ENCODE peak calls at places on chromosomes 16 and 17, in seven cellular contexts. One of them, this sample, is unnamed.

GRCh38 chr17:60315650-60316049 is 76.3 kb downstream of the USP32 start:
- DNase-seq in IMR-90: no peak
- DNase-seq in NB4: peak; percentile 37
- DNase-seq in uterus: no peak
- DNase-seq in adrenal gland: no peak
- DNase-seq in astrocyte of the cerebellum: no peak
- DNase-seq in neural crest cell: no peak
- DNase-seq in this sample: no peak

GRCh38 chr16:47885489-47885888 is 270.3 kb downstream of the ABCC12 start:
- DNase-seq in neural crest cell: no peak
- DNase-seq in uterus: no peak
- DNase-seq in IMR-90: no peak
- DNase-seq in astrocyte of the cerebellum: no peak
- DNase-seq in adrenal gland: no peak
- DNase-seq in NB4: no peak
- DNase-seq in this sample: no peak

GRCh38 chr17:43170140-43170765 is 761 bp upstream of the NBR1 start:
- DNase-seq in NB4: peak; percentile 95
- DNase-seq in uterus: peak; percentile 93
- DNase-seq in IMR-90: peak; percentile 95
- DNase-seq in astrocyte of the cerebellum: peak; percentile 93
- DNase-seq in neural crest cell: peak; percentile 53
- DNase-seq in adrenal gland: peak; percentile 87
- DNase-seq in this sample: peak; percentile 87

GRCh38 chr17:50834786-50835562 is 412 bp upstream of the WFIKKN2 start:
- DNase-seq in IMR-90: peak; percentile 39
- DNase-seq in adrenal gland: no peak
- DNase-seq in astrocyte of the cerebellum: no peak
- DNase-seq in neural crest cell: no peak
- DNase-seq in uterus: no peak
- DNase-seq in NB4: no peak
- DNase-seq in this sample: no peak

GRCh38 chr17:57257911-57258885 is 1.9 kb downstream of the MSI2 start:
- DNase-seq in neural crest cell: no peak
- DNase-seq in uterus: no peak
- DNase-seq in IMR-90: no peak
- DNase-seq in adrenal gland: no peak
- DNase-seq in astrocyte of the cerebellum: no peak
- DNase-seq in NB4: peak; percentile 27
- DNase-seq in this sample: no peak

GRCh38 chr17:63274156-63274555 is 171.9 kb downstream of the CYB561 start:
- DNase-seq in astrocyte of the cerebellum: no peak
- DNase-seq in NB4: no peak
- DNase-seq in neural crest cell: no peak
- DNase-seq in IMR-90: peak; percentile 89
- DNase-seq in uterus: no peak
- DNase-seq in adrenal gland: no peak
- DNase-seq in this sample: no peak

GRCh38 chr16:28491080-28491969 is 549 bp downstream of the CLN3 start:
- DNase-seq in IMR-90: no peak
- DNase-seq in uterus: peak; percentile 48
- DNase-seq in neural crest cell: peak; percentile 41
- DNase-seq in NB4: peak; percentile 79
- DNase-seq in adrenal gland: peak; percentile 58
- DNase-seq in astrocyte of the cerebellum: no peak
- DNase-seq in this sample: no peak

GRCh38 chr17:76544123-76544915 is 4.5 kb downstream of the PRCD start:
- DNase-seq in astrocyte of the cerebellum: no peak
- DNase-seq in uterus: no peak
- DNase-seq in adrenal gland: peak; percentile 68
- DNase-seq in NB4: peak; percentile 29
- DNase-seq in neural crest cell: no peak
- DNase-seq in IMR-90: no peak
- DNase-seq in this sample: no peak

GRCh38 chr16:58120216-58120615 is 9.0 kb downstream of the CFAP20 start:
- DNase-seq in uterus: no peak
- DNase-seq in NB4: no peak
- DNase-seq in neural crest cell: no peak
- DNase-seq in IMR-90: no peak
- DNase-seq in astrocyte of the cerebellum: no peak
- DNase-seq in adrenal gland: no peak
- DNase-seq in this sample: no peak

GRCh38 chr17:40318835-40319332 is 9.9 kb downstream of the RARA start:
- DNase-seq in adrenal gland: peak; percentile 43
- DNase-seq in IMR-90: no peak
- DNase-seq in astrocyte of the cerebellum: no peak
- DNase-seq in neural crest cell: no peak
- DNase-seq in NB4: peak; percentile 60
- DNase-seq in uterus: peak; percentile 41
- DNase-seq in this sample: no peak
- TF ChIP-seq CTCF in adrenal gland: no peak
- TF ChIP-seq CTCF in IMR-90: peak; percentile 16
- TF ChIP-seq CTCF in astrocyte of the cerebellum: peak; percentile 30
- TF ChIP-seq CTCF in neural crest cell: no peak
- TF ChIP-seq CTCF in NB4: peak; percentile 18
- TF ChIP-seq CTCF in uterus: peak; percentile 24
- TF ChIP-seq CTCF in this sample: no peak

GRCh38 chr16:8173111-8173644 is 417.1 kb downstream of the TMEM114 start:
- DNase-seq in astrocyte of the cerebellum: no peak
- DNase-seq in NB4: peak; percentile 81
- DNase-seq in uterus: no peak
- DNase-seq in IMR-90: peak; percentile 28
- DNase-seq in neural crest cell: peak; percentile 75
- DNase-seq in adrenal gland: peak; percentile 57
- DNase-seq in this sample: no peak
- TF ChIP-seq CTCF in astrocyte of the cerebellum: peak; percentile 57
- TF ChIP-seq CTCF in NB4: peak; percentile 89
- TF ChIP-seq CTCF in uterus: peak; percentile 47
- TF ChIP-seq CTCF in IMR-90: peak; percentile 39
- TF ChIP-seq CTCF in neural crest cell: peak; percentile 98
- TF ChIP-seq CTCF in adrenal gland: peak; percentile 74
- TF ChIP-seq CTCF in this sample: peak; percentile 26

GRCh38 chr16:77965346-77965745 is 57.0 kb upstream of the CLEC3A start:
- DNase-seq in uterus: no peak
- DNase-seq in neural crest cell: no peak
- DNase-seq in adrenal gland: no peak
- DNase-seq in IMR-90: no peak
- DNase-seq in astrocyte of the cerebellum: no peak
- DNase-seq in NB4: no peak
- DNase-seq in this sample: no peak
- TF ChIP-seq CTCF in uterus: no peak
- TF ChIP-seq CTCF in neural crest cell: no peak
- TF ChIP-seq CTCF in adrenal gland: no peak
- TF ChIP-seq CTCF in IMR-90: no peak
- TF ChIP-seq CTCF in astrocyte of the cerebellum: no peak
- TF ChIP-seq CTCF in NB4: no peak
- TF ChIP-seq CTCF in this sample: no peak

DNA sequence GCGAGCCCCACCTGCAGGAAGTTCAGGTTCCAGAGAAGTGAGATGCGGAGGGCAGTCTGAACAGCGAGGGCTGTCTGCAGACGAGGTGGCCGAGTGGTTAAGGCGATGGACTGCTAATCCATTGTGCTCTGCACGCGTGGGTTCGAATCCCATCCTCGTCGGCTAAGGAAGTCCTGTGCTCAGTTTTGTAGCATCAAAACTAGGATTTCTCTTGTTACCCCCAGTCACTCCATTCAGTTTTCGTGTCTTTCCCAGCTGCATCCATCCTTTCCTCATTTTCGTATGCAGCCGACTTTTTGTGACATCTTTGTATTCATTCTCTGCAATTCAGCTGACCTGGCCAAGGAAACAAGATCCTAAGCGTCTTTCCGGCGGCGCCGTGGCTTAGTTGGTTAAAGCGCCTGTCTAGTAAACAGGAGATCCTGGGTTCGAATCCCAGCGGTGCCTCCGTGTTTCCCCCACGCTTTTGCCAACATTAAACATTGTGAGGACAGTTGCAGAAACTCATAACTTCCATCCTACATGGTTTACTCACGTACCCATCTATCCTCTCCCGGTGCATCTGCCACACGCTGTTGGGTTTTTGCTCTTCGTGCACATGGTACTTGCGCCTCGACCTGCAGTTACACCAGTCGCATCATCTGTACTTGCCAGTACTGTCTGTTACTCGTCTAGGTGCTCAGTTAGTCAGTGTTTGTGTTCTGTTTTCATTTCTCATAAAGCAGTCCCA is 3.0 kb downstream of the BORCS6 start:
- DNase-seq in uterus: peak; percentile 97
- DNase-seq in astrocyte of the cerebellum: peak; percentile 91
- DNase-seq in adrenal gland: peak; percentile 92
- DNase-seq in IMR-90: peak; percentile 97
- DNase-seq in neural crest cell: peak; percentile 99
- DNase-seq in NB4: peak; percentile 88
- DNase-seq in this sample: peak; percentile 81
- TF ChIP-seq CTCF in uterus: peak; percentile 63
- TF ChIP-seq CTCF in astrocyte of the cerebellum: peak; percentile 45
- TF ChIP-seq CTCF in adrenal gland: no peak
- TF ChIP-seq CTCF in IMR-90: peak; percentile 39
- TF ChIP-seq CTCF in neural crest cell: peak; percentile 53
- TF ChIP-seq CTCF in NB4: no peak
- TF ChIP-seq CTCF in this sample: no peak

DNA sequence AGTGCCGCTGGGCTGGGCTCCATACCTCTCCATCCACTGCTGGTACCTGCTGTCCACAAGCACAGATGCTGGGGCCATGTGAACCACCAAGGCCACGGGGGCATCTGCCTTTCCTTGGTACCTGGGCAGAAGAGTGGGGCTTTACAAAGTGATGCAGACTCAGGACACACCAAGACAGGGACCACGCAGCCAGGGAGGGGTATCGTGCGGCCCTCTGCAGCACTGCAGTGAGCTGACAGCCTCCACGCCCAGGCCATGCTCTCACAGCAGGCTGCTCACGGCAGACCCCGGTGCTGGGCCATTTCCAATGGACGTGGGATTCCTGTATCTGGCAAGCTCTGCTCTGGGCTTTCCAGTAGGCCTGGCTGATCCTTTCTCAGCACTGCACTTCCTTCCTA is 14.4 kb downstream of the ELAC2 start:
- DNase-seq in NB4: no peak
- DNase-seq in uterus: no peak
- DNase-seq in astrocyte of the cerebellum: no peak
- DNase-seq in neural crest cell: no peak
- DNase-seq in adrenal gland: no peak
- DNase-seq in IMR-90: no peak
- DNase-seq in this sample: no peak
- TF ChIP-seq CTCF in NB4: no peak
- TF ChIP-seq CTCF in uterus: no peak
- TF ChIP-seq CTCF in astrocyte of the cerebellum: no peak
- TF ChIP-seq CTCF in neural crest cell: peak; percentile 6
- TF ChIP-seq CTCF in adrenal gland: no peak
- TF ChIP-seq CTCF in IMR-90: no peak
- TF ChIP-seq CTCF in this sample: no peak

GRCh38 chr17:7239091-7240027 is at the start of gene PHF23:
- DNase-seq in uterus: peak; percentile 99
- DNase-seq in astrocyte of the cerebellum: peak; percentile 98
- DNase-seq in IMR-90: peak; percentile 99
- DNase-seq in adrenal gland: peak; percentile 99
- DNase-seq in neural crest cell: peak; percentile 96
- DNase-seq in NB4: peak; percentile 97
- DNase-seq in this sample: peak; percentile 96
- TF ChIP-seq CTCF in uterus: peak; percentile 35
- TF ChIP-seq CTCF in astrocyte of the cerebellum: no peak
- TF ChIP-seq CTCF in IMR-90: no peak
- TF ChIP-seq CTCF in adrenal gland: no peak
- TF ChIP-seq CTCF in neural crest cell: no peak
- TF ChIP-seq CTCF in NB4: no peak
- TF ChIP-seq CTCF in this sample: no peak